ENCODE peak calls at places on chromosomes 6 and 20, in six cellular contexts. One of them, this sample, is unnamed.
A peak's percentile ranks its signal among the peaks of the same experiment; 100 is the strongest.

GRCh38 chr6:2942916-2943563 is 28.3 kb downstream of the SERPINB6 start:
- DNase-seq in lower leg skin: peak; percentile 10
- DNase-seq in right lobe of liver: no peak
- DNase-seq in lower lobe of right lung: no peak
- DNase-seq in A549: no peak
- DNase-seq in HS-27A: no peak
- DNase-seq in this sample: no peak

GRCh38 chr6:34610819-34611477 is 54.8 kb upstream of the SPDEF start:
- DNase-seq in lower leg skin: no peak
- DNase-seq in right lobe of liver: no peak
- DNase-seq in lower lobe of right lung: no peak
- DNase-seq in A549: peak; percentile 69
- DNase-seq in HS-27A: peak; percentile 87
- DNase-seq in this sample: no peak

GRCh38 chr20:32440758-32441078 is 82.6 kb downstream of the ASXL1 start:
- DNase-seq in lower leg skin: peak; percentile 0
- DNase-seq in right lobe of liver: no peak
- DNase-seq in lower lobe of right lung: no peak
- DNase-seq in A549: no peak
- DNase-seq in HS-27A: no peak
- DNase-seq in this sample: no peak

GRCh38 chr6:170209354-170210025 is 81.4 kb downstream of the DLL1 start:
- DNase-seq in lower leg skin: peak; percentile 10
- DNase-seq in right lobe of liver: peak; percentile 46
- DNase-seq in lower lobe of right lung: no peak
- DNase-seq in A549: no peak
- DNase-seq in HS-27A: no peak
- DNase-seq in this sample: peak; percentile 74

GRCh38 chr20:56386219-56386618 is 5.8 kb downstream of the AURKA start:
- DNase-seq in lower leg skin: no peak
- DNase-seq in right lobe of liver: no peak
- DNase-seq in lower lobe of right lung: no peak
- DNase-seq in A549: no peak
- DNase-seq in HS-27A: no peak
- DNase-seq in this sample: no peak

GRCh38 chr6:25017486-25017885 is 81.7 kb upstream of the RIPOR2 start:
- DNase-seq in lower leg skin: no peak
- DNase-seq in right lobe of liver: no peak
- DNase-seq in lower lobe of right lung: no peak
- DNase-seq in A549: no peak
- DNase-seq in HS-27A: no peak
- DNase-seq in this sample: no peak

GRCh38 chr6:107704377-107705013 is 119.6 kb downstream of the SCML4 start:
- DNase-seq in lower leg skin: no peak
- DNase-seq in right lobe of liver: no peak
- DNase-seq in lower lobe of right lung: no peak
- DNase-seq in A549: peak; percentile 14
- DNase-seq in HS-27A: no peak
- DNase-seq in this sample: no peak

GRCh38 chr6:73394577-73395354 is at the start of gene DDX43:
- DNase-seq in lower leg skin: peak; percentile 27
- DNase-seq in right lobe of liver: no peak
- DNase-seq in lower lobe of right lung: peak; percentile 81
- DNase-seq in A549: no peak
- DNase-seq in HS-27A: no peak
- DNase-seq in this sample: no peak

GRCh38 chr6:98944598-98945011 is 3.1 kb downstream of the FBXL4 start:
- DNase-seq in lower leg skin: peak; percentile 19
- DNase-seq in right lobe of liver: no peak
- DNase-seq in lower lobe of right lung: no peak
- DNase-seq in A549: peak; percentile 14
- DNase-seq in HS-27A: no peak
- DNase-seq in this sample: no peak

GRCh38 chr6:27138837-27139752 is 108.4 kb upstream of the PRSS16 start:
- DNase-seq in lower leg skin: no peak
- DNase-seq in right lobe of liver: no peak
- DNase-seq in lower lobe of right lung: peak; percentile 60
- DNase-seq in A549: peak; percentile 84
- DNase-seq in HS-27A: no peak
- DNase-seq in this sample: no peak

GRCh38 chr6:34152042-34152524 is 6.2 kb upstream of the GRM4 start:
- DNase-seq in lower leg skin: no peak
- DNase-seq in right lobe of liver: no peak
- DNase-seq in lower lobe of right lung: no peak
- DNase-seq in A549: no peak
- DNase-seq in HS-27A: no peak
- DNase-seq in this sample: peak; percentile 67

GRCh38 chr6:44002591-44003344 is 124.5 kb downstream of the MRPL14 start:
- DNase-seq in lower leg skin: no peak
- DNase-seq in right lobe of liver: no peak
- DNase-seq in lower lobe of right lung: peak; percentile 73
- DNase-seq in A549: peak; percentile 76
- DNase-seq in HS-27A: no peak
- DNase-seq in this sample: no peak

GRCh38 chr20:24747881-24748595 is 201.0 kb upstream of the CST7 start:
- DNase-seq in lower leg skin: no peak
- DNase-seq in right lobe of liver: no peak
- DNase-seq in lower lobe of right lung: no peak
- DNase-seq in A549: no peak
- DNase-seq in HS-27A: no peak
- DNase-seq in this sample: no peak

GRCh38 chr6:52061481-52061880 is 25.9 kb downstream of the PKHD1 start:
- DNase-seq in lower leg skin: no peak
- DNase-seq in right lobe of liver: no peak
- DNase-seq in lower lobe of right lung: no peak
- DNase-seq in A549: no peak
- DNase-seq in HS-27A: no peak
- DNase-seq in this sample: no peak

GRCh38 chr6:165726915-165727314 is 63.9 kb upstream of the PDE10A start:
- DNase-seq in lower leg skin: no peak
- DNase-seq in right lobe of liver: no peak
- DNase-seq in lower lobe of right lung: no peak
- DNase-seq in A549: no peak
- DNase-seq in HS-27A: no peak
- DNase-seq in this sample: no peak

GRCh38 chr6:63140682-63141318 is 70.5 kb upstream of the FKBP1C start:
- DNase-seq in lower leg skin: no peak
- DNase-seq in right lobe of liver: no peak
- DNase-seq in lower lobe of right lung: peak; percentile 57
- DNase-seq in A549: no peak
- DNase-seq in HS-27A: no peak
- DNase-seq in this sample: no peak

GRCh38 chr6:170067257-170067656 is 223.6 kb downstream of the DLL1 start:
- DNase-seq in lower leg skin: no peak
- DNase-seq in right lobe of liver: no peak
- DNase-seq in lower lobe of right lung: peak; percentile 34
- DNase-seq in A549: no peak
- DNase-seq in HS-27A: no peak
- DNase-seq in this sample: no peak

GRCh38 chr6:151313060-151313459 is 73.3 kb downstream of the AKAP12 start:
- DNase-seq in lower leg skin: no peak
- DNase-seq in right lobe of liver: no peak
- DNase-seq in lower lobe of right lung: no peak
- DNase-seq in A549: no peak
- DNase-seq in HS-27A: no peak
- DNase-seq in this sample: no peak

GRCh38 chr6:11434565-11435326 is 102.8 kb upstream of the TMEM170B start:
- DNase-seq in lower leg skin: peak; percentile 69
- DNase-seq in right lobe of liver: no peak
- DNase-seq in lower lobe of right lung: peak; percentile 71
- DNase-seq in A549: peak; percentile 95
- DNase-seq in HS-27A: peak; percentile 73
- DNase-seq in this sample: no peak